ENCODE peak calls at places on chromosomes 1 and 21, in ten cellular contexts. W is CD4-positive, alpha-beta T cell; M is fibroblast of mammary gland; L is NCI-H1105; X is iris pigment epithelial cell; H is mesenteric fat pad; E is A673; A is K562; O is activated naive CD8-positive, alpha-beta T cell treated with anti-CD3 and anti-CD28 coated beads, Interleukin-2, amount 50 U/mL, for 24 hours; I is activated CD4-positive, alpha-beta T cell treated with anti-CD3 and anti-CD28 coated beads, Interleukin-2, amount 50 U/mL, for 1 hour. B is an unnamed sample.

GRCh38 chr1:81305997-81306452 is 494.7 kb upstream of the ADGRL2 start:
- DNase-seq in W (no peak), I (no peak), M (peak), X (peak), E (peak), O (no peak), L (peak), H (no peak), A (no peak), B (no peak)

GRCh38 chr1:234885601-234886000 is 243.0 kb downstream of the TOMM20 start:
- DNase-seq in W (no peak), O (no peak), H (peak), I (no peak), A (no peak), L (no peak), E (no peak), X (no peak), M (no peak), B (no peak)

GRCh38 chr1:91273875-91274274 is 130.8 kb downstream of the HFM1 start:
- DNase-seq in A (no peak), I (no peak), X (peak), H (no peak), M (peak), O (no peak), W (no peak), E (peak), L (no peak), B (no peak)

GRCh38 chr1:119711804-119712341 is at the start of gene PHGDH:
- DNase-seq in I (no peak), A (peak), H (no peak), E (peak), M (peak), X (peak), O (peak), L (peak), W (no peak), B (peak)

GRCh38 chr1:35386954-35387353 is 118.4 kb downstream of the ZMYM4 start:
- DNase-seq in L (no peak), H (no peak), M (no peak), O (no peak), I (no peak), E (no peak), W (no peak), X (no peak), A (no peak), B (no peak)

GRCh38 chr21:42089093-42089631 is 18.0 kb downstream of the UMODL1 start:
- DNase-seq in H (no peak), W (no peak), A (no peak), L (no peak), O (no peak), X (peak), I (no peak), E (no peak), M (no peak), B (no peak)

GRCh38 chr1:41783189-41783639 is 135.5 kb downstream of the HIVEP3 start:
- DNase-seq in M (peak), X (peak), E (peak), O (peak), H (no peak), I (no peak), W (no peak), L (no peak), A (no peak), B (no peak)

GRCh38 chr1:236689713-236690569 is 3.6 kb downstream of the ACTN2 start:
- DNase-seq in X (no peak), A (no peak), L (no peak), W (no peak), E (no peak), H (no peak), O (no peak), I (no peak), M (no peak), B (no peak)

GRCh38 chr1:56285554-56286402 is 293.6 kb downstream of the PLPP3 start:
- DNase-seq in E (no peak), H (no peak), M (peak), A (no peak), W (no peak), L (no peak), O (no peak), I (no peak), X (peak), B (no peak)

GRCh38 chr1:246280551-246280950 is 226.5 kb downstream of the SMYD3 start:
- DNase-seq in E (peak), A (no peak), X (peak), M (peak), W (no peak), O (no peak), H (no peak), L (no peak), I (no peak), B (no peak)

GRCh38 chr1:89273324-89273778 is 691 bp upstream of the GBP5 start:
- DNase-seq in A (no peak), X (no peak), E (no peak), W (no peak), O (no peak), I (no peak), H (no peak), L (no peak), M (no peak), B (no peak)

GRCh38 chr1:24696033-24696755 is 49.1 kb upstream of the CLIC4 start:
- DNase-seq in E (no peak), X (no peak), H (no peak), O (no peak), W (no peak), A (no peak), I (no peak), L (no peak), M (no peak), B (no peak)

GRCh38 chr1:206469933-206470691 is at the start of gene IKBKE:
- DNase-seq in A (peak), H (no peak), O (peak), M (peak), L (no peak), W (peak), I (peak), E (peak), X (peak), B (peak)

GRCh38 chr1:12011998-12012397 is 7.3 kb upstream of the MIIP start:
- DNase-seq in M (no peak), H (no peak), I (no peak), L (no peak), O (no peak), X (no peak), A (no peak), E (no peak), W (no peak), B (no peak)

GRCh38 chr1:237754627-237755026 is 136.1 kb downstream of the ZP4 start:
- DNase-seq in I (no peak), M (no peak), W (no peak), O (no peak), X (no peak), H (no peak), E (no peak), L (no peak), A (no peak), B (no peak)

GRCh38 chr1:81808760-81809159 is 8.0 kb downstream of the ADGRL2 start:
- DNase-seq in W (no peak), H (no peak), E (peak), X (no peak), A (no peak), M (no peak), I (no peak), O (no peak), L (no peak), B (no peak)

GRCh38 chr1:192803501-192803900 is 5.3 kb upstream of the RGS2 start:
- DNase-seq in H (no peak), W (no peak), E (no peak), I (no peak), A (no peak), X (no peak), O (no peak), L (no peak), M (no peak), B (no peak)

GRCh38 chr1:39170731-39171375 is 33.6 kb upstream of the MACF1 start:
- DNase-seq in W (no peak), X (no peak), L (peak), I (no peak), H (no peak), O (no peak), M (no peak), E (peak), A (no peak), B (no peak)

GRCh38 chr1:29586215-29586614 is 349.9 kb downstream of the PTPRU start:
- DNase-seq in O (no peak), E (no peak), W (no peak), X (no peak), I (no peak), L (no peak), M (no peak), H (no peak), A (no peak), B (no peak)

GRCh38 chr1:24199291-24199900 is 12.3 kb upstream of the IFNLR1 start:
- DNase-seq in M (peak), O (peak), X (peak), H (no peak), A (peak), W (peak), I (peak), E (peak), L (peak), B (no peak)

GRCh38 chr1:1281533-1282321 is 1.5 kb downstream of the SCNN1D start:
- DNase-seq in X (peak), L (no peak), E (no peak), W (no peak), A (peak), M (peak), I (no peak), O (no peak), H (no peak), B (peak)

GRCh38 chr1:203287109-203287893 is 18.0 kb upstream of the BTG2 start:
- DNase-seq in I (peak), X (peak), H (no peak), A (peak), W (peak), M (no peak), E (no peak), O (peak), L (no peak), B (peak)

GRCh38 chr1:235408503-235408960 is 41.3 kb downstream of the TBCE start:
- DNase-seq in I (no peak), X (peak), O (no peak), E (no peak), H (no peak), W (no peak), M (no peak), L (no peak), A (peak), B (no peak)

GRCh38 chr1:85374160-85374559 is 90.8 kb downstream of the DDAH1 start:
- DNase-seq in M (peak), X (peak), A (no peak), E (no peak), W (no peak), H (no peak), L (no peak), O (no peak), I (no peak), B (no peak)

GRCh38 chr1:7149080-7149838 is 364.0 kb downstream of the CAMTA1 start:
- DNase-seq in L (no peak), M (no peak), X (peak), H (no peak), W (no peak), O (no peak), A (no peak), I (no peak), E (no peak), B (peak)

GRCh38 chr1:43144228-43144627 is 27.9 kb downstream of the EBNA1BP2 start:
- DNase-seq in I (no peak), O (no peak), W (no peak), A (no peak), H (no peak), E (no peak), M (peak), X (peak), L (no peak), B (no peak)

GRCh38 chr1:202286622-202287097 is 55.1 kb downstream of the UBE2T start:
- DNase-seq in O (no peak), I (no peak), L (no peak), E (no peak), X (peak), H (no peak), W (no peak), M (peak), A (no peak), B (no peak)

GRCh38 chr1:211638246-211638645 is 37.2 kb downstream of the NEK2 start:
- DNase-seq in A (no peak), M (no peak), L (no peak), I (no peak), O (no peak), E (no peak), H (peak), X (no peak), W (no peak), B (no peak)

GRCh38 chr1:78760858-78761257 is 111.2 kb downstream of the IFI44 start:
- DNase-seq in I (no peak), X (peak), M (no peak), H (no peak), L (no peak), A (no peak), O (no peak), W (no peak), E (peak), B (no peak)